ENCODE peak calls at places on chromosomes 12 and 14, in six cellular contexts. One of them, this sample, is unnamed.

GRCh38 chr12:113598815-113599406 is 127.2 kb upstream of the LHX5 start:
- DNase-seq in stimulated activated CD8-positive, alpha-beta memory T cell treated with anti-CD3 and anti-CD28 coated beads, Interleukin-4, amount 100 ng/mL, for 48 hours: no peak
- DNase-seq in kidney glomerular epithelial cell: no peak
- DNase-seq in stimulated activated CD4-positive, alpha-beta T cell treated with anti-CD3 and anti-CD28 coated beads, Interleukin-15, amount 100 ng/mL, for 48 hours: no peak
- DNase-seq in hypothalamus: no peak
- DNase-seq in H54: no peak
- DNase-seq in this sample: no peak

GRCh38 chr12:75661927-75662326 is 150.5 kb upstream of the KRR1 start:
- DNase-seq in H54: no peak
- DNase-seq in stimulated activated CD8-positive, alpha-beta memory T cell treated with anti-CD3 and anti-CD28 coated beads, Interleukin-4, amount 100 ng/mL, for 48 hours: no peak
- DNase-seq in hypothalamus: no peak
- DNase-seq in kidney glomerular epithelial cell: peak; percentile 30
- DNase-seq in stimulated activated CD4-positive, alpha-beta T cell treated with anti-CD3 and anti-CD28 coated beads, Interleukin-15, amount 100 ng/mL, for 48 hours: no peak
- DNase-seq in this sample: no peak

GRCh38 chr14:92501891-92502351 is 11.7 kb upstream of the RIN3 start:
- DNase-seq in stimulated activated CD8-positive, alpha-beta memory T cell treated with anti-CD3 and anti-CD28 coated beads, Interleukin-4, amount 100 ng/mL, for 48 hours: no peak
- DNase-seq in kidney glomerular epithelial cell: no peak
- DNase-seq in H54: no peak
- DNase-seq in stimulated activated CD4-positive, alpha-beta T cell treated with anti-CD3 and anti-CD28 coated beads, Interleukin-15, amount 100 ng/mL, for 48 hours: no peak
- DNase-seq in hypothalamus: no peak
- DNase-seq in this sample: no peak

GRCh38 chr12:107079172-107080011 is 14.0 kb downstream of the CRY1 start:
- DNase-seq in stimulated activated CD4-positive, alpha-beta T cell treated with anti-CD3 and anti-CD28 coated beads, Interleukin-15, amount 100 ng/mL, for 48 hours: no peak
- DNase-seq in stimulated activated CD8-positive, alpha-beta memory T cell treated with anti-CD3 and anti-CD28 coated beads, Interleukin-4, amount 100 ng/mL, for 48 hours: no peak
- DNase-seq in H54: no peak
- DNase-seq in hypothalamus: no peak
- DNase-seq in kidney glomerular epithelial cell: peak; percentile 35
- DNase-seq in this sample: peak; percentile 54

GRCh38 chr12:88142610-88142991 is 494 bp downstream of the TMTC3 start:
- DNase-seq in stimulated activated CD4-positive, alpha-beta T cell treated with anti-CD3 and anti-CD28 coated beads, Interleukin-15, amount 100 ng/mL, for 48 hours: peak; percentile 6
- DNase-seq in H54: no peak
- DNase-seq in stimulated activated CD8-positive, alpha-beta memory T cell treated with anti-CD3 and anti-CD28 coated beads, Interleukin-4, amount 100 ng/mL, for 48 hours: peak; percentile 58
- DNase-seq in kidney glomerular epithelial cell: no peak
- DNase-seq in hypothalamus: peak; percentile 22
- DNase-seq in this sample: peak; percentile 31

GRCh38 chr14:50045039-50045711 is 71.2 kb downstream of the VCPKMT start:
- DNase-seq in stimulated activated CD8-positive, alpha-beta memory T cell treated with anti-CD3 and anti-CD28 coated beads, Interleukin-4, amount 100 ng/mL, for 48 hours: peak; percentile 85
- DNase-seq in kidney glomerular epithelial cell: peak; percentile 55
- DNase-seq in H54: no peak
- DNase-seq in hypothalamus: no peak
- DNase-seq in stimulated activated CD4-positive, alpha-beta T cell treated with anti-CD3 and anti-CD28 coated beads, Interleukin-15, amount 100 ng/mL, for 48 hours: peak; percentile 76
- DNase-seq in this sample: peak; percentile 92

GRCh38 chr14:70018713-70019201 is 139.5 kb downstream of the SMOC1 start:
- DNase-seq in kidney glomerular epithelial cell: no peak
- DNase-seq in hypothalamus: no peak
- DNase-seq in stimulated activated CD8-positive, alpha-beta memory T cell treated with anti-CD3 and anti-CD28 coated beads, Interleukin-4, amount 100 ng/mL, for 48 hours: no peak
- DNase-seq in H54: no peak
- DNase-seq in stimulated activated CD4-positive, alpha-beta T cell treated with anti-CD3 and anti-CD28 coated beads, Interleukin-15, amount 100 ng/mL, for 48 hours: no peak
- DNase-seq in this sample: peak; percentile 9

GRCh38 chr12:12745576-12746211 is 28.5 kb downstream of the CDKN1B start:
- DNase-seq in H54: no peak
- DNase-seq in stimulated activated CD8-positive, alpha-beta memory T cell treated with anti-CD3 and anti-CD28 coated beads, Interleukin-4, amount 100 ng/mL, for 48 hours: no peak
- DNase-seq in stimulated activated CD4-positive, alpha-beta T cell treated with anti-CD3 and anti-CD28 coated beads, Interleukin-15, amount 100 ng/mL, for 48 hours: no peak
- DNase-seq in kidney glomerular epithelial cell: no peak
- DNase-seq in hypothalamus: no peak
- DNase-seq in this sample: peak; percentile 34

This sample was measured in kidney tubule cell.